ENCODE peak calls at places on chromosome 13, in four cellular contexts. One of them, this sample, is unnamed.

GRCh38 chr13:85590231-85590931 is 208.8 kb downstream of the SLITRK6 start:
- DNase-seq in upper lobe of left lung: no peak
- DNase-seq in ovary: no peak
- DNase-seq in tibial nerve: no peak
- DNase-seq in this sample: no peak

GRCh38 chr13:35198821-35199220 is 256.8 kb downstream of the NBEA start:
- DNase-seq in upper lobe of left lung: no peak
- DNase-seq in ovary: no peak
- DNase-seq in tibial nerve: no peak
- DNase-seq in this sample: no peak

GRCh38 chr13:25733696-25734435 is 317.9 kb downstream of the SHISA2 start:
- DNase-seq in upper lobe of left lung: no peak
- DNase-seq in ovary: no peak
- DNase-seq in tibial nerve: no peak
- DNase-seq in this sample: no peak

GRCh38 chr13:72341904-72342303 is 385.5 kb downstream of the MZT1 start:
- DNase-seq in upper lobe of left lung: no peak
- DNase-seq in ovary: no peak
- DNase-seq in tibial nerve: no peak
- DNase-seq in this sample: no peak

GRCh38 chr13:113145911-113146598 is 12.4 kb upstream of the PROZ start:
- DNase-seq in upper lobe of left lung: no peak
- DNase-seq in ovary: no peak
- DNase-seq in tibial nerve: no peak
- DNase-seq in this sample: no peak

GRCh38 chr13:113022391-113023216 is 53.6 kb downstream of the MCF2L start:
- DNase-seq in upper lobe of left lung: peak
- DNase-seq in ovary: no peak
- DNase-seq in tibial nerve: no peak
- DNase-seq in this sample: no peak

GRCh38 chr13:45833663-45834062 is 17.9 kb downstream of the SIAH3 start:
- DNase-seq in upper lobe of left lung: no peak
- DNase-seq in ovary: no peak
- DNase-seq in tibial nerve: no peak
- DNase-seq in this sample: no peak

GRCh38 chr13:60348097-60348496 is 48.9 kb upstream of the TDRD3 start:
- DNase-seq in upper lobe of left lung: no peak
- DNase-seq in ovary: no peak
- DNase-seq in tibial nerve: no peak
- DNase-seq in this sample: peak

GRCh38 chr13:87680298-87680697 is 9.1 kb downstream of the SLITRK5 start:
- DNase-seq in upper lobe of left lung: no peak
- DNase-seq in ovary: no peak
- DNase-seq in tibial nerve: no peak
- DNase-seq in this sample: no peak

GRCh38 chr13:91278888-91279287 is 68.6 kb upstream of the MIR17HG start:
- DNase-seq in upper lobe of left lung: no peak
- DNase-seq in ovary: no peak
- DNase-seq in tibial nerve: no peak
- DNase-seq in this sample: no peak

GRCh38 chr13:112447306-112447705 is 71.2 kb downstream of the SPACA7 start:
- DNase-seq in upper lobe of left lung: no peak
- DNase-seq in ovary: no peak
- DNase-seq in tibial nerve: no peak
- DNase-seq in this sample: peak

GRCh38 chr13:106262886-106263285 is 272.6 kb downstream of the EFNB2 start:
- DNase-seq in upper lobe of left lung: no peak
- DNase-seq in ovary: no peak
- DNase-seq in tibial nerve: no peak
- DNase-seq in this sample: no peak

GRCh38 chr13:50124536-50125305 is 109.5 kb downstream of the KCNRG start:
- DNase-seq in upper lobe of left lung: peak
- DNase-seq in ovary: peak
- DNase-seq in tibial nerve: peak
- DNase-seq in this sample: peak

GRCh38 chr13:73661687-73662425 is 472.3 kb downstream of the KLF12 start:
- DNase-seq in upper lobe of left lung: no peak
- DNase-seq in ovary: no peak
- DNase-seq in tibial nerve: no peak
- DNase-seq in this sample: no peak

GRCh38 chr13:113495494-113496251 is 5.2 kb upstream of the DCUN1D2 start:
- DNase-seq in upper lobe of left lung: peak
- DNase-seq in ovary: no peak
- DNase-seq in tibial nerve: no peak
- DNase-seq in this sample: no peak

GRCh38 chr13:34751492-34751891 is 190.6 kb upstream of the NBEA start:
- DNase-seq in upper lobe of left lung: no peak
- DNase-seq in ovary: no peak
- DNase-seq in tibial nerve: no peak
- DNase-seq in this sample: no peak

GRCh38 chr13:36207672-36208071 is 6.7 kb downstream of the SOHLH2 start:
- DNase-seq in upper lobe of left lung: no peak
- DNase-seq in ovary: no peak
- DNase-seq in tibial nerve: no peak
- DNase-seq in this sample: no peak

GRCh38 chr13:52449323-52450011 is 967 bp downstream of the VPS36 start:
- DNase-seq in upper lobe of left lung: no peak
- DNase-seq in ovary: no peak
- DNase-seq in tibial nerve: no peak
- DNase-seq in this sample: no peak

GRCh38 chr13:31427151-31427867 is 227.5 kb downstream of the B3GLCT start:
- DNase-seq in upper lobe of left lung: no peak
- DNase-seq in ovary: no peak
- DNase-seq in tibial nerve: no peak
- DNase-seq in this sample: no peak

GRCh38 chr13:110244096-110244830 is 62.7 kb downstream of the COL4A1 start:
- DNase-seq in upper lobe of left lung: no peak
- DNase-seq in ovary: no peak
- DNase-seq in tibial nerve: no peak
- DNase-seq in this sample: no peak

GRCh38 chr13:30963794-30964193 is 31.3 kb downstream of the TEX26 start:
- DNase-seq in upper lobe of left lung: no peak
- DNase-seq in ovary: no peak
- DNase-seq in tibial nerve: no peak
- DNase-seq in this sample: peak

GRCh38 chr13:32036762-32037161 is 5.2 kb downstream of the FRY start:
- DNase-seq in upper lobe of left lung: no peak
- DNase-seq in ovary: no peak
- DNase-seq in tibial nerve: no peak
- DNase-seq in this sample: no peak

DNA sequence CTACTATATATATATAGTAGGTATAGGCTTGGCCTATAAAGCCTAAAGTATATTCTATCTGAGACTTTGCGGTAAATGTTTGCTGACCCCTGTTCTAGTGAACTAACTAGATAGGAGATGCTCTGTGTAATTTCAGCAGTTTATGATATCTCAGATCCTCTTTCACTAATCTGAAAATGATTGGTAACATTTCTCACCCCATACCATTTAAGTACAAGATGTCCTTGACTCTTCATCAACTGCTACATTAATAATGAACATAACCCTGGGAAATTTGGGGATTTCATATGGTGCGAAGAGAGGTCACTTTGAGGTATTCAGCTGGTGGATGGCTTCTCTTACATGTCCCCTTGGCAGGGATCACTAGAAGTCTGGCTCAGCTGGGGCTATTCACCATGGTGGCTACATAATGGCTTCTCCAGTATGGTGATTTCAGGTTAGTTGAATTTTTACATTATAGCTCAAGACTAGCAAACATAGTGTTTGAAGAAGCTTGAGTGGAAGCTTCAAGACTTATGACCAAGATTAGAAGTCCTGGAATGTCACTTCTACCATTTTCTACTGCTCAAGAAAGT is 103.6 kb upstream of the MYCBP2 start:
- DNase-seq in upper lobe of left lung: no peak
- DNase-seq in ovary: no peak
- DNase-seq in tibial nerve: no peak
- DNase-seq in this sample: no peak
- TF ChIP-seq POLR2A in upper lobe of left lung: no peak
- TF ChIP-seq POLR2A in ovary: no peak
- TF ChIP-seq POLR2A in tibial nerve: no peak
- TF ChIP-seq POLR2A in this sample: no peak

GRCh38 chr13:108915634-108916497 is 286.5 kb downstream of the MYO16 start:
- DNase-seq in upper lobe of left lung: no peak
- DNase-seq in ovary: peak
- DNase-seq in tibial nerve: peak
- DNase-seq in this sample: peak
- TF ChIP-seq POLR2A in upper lobe of left lung: no peak
- TF ChIP-seq POLR2A in ovary: no peak
- TF ChIP-seq POLR2A in tibial nerve: peak
- TF ChIP-seq POLR2A in this sample: no peak

DNA sequence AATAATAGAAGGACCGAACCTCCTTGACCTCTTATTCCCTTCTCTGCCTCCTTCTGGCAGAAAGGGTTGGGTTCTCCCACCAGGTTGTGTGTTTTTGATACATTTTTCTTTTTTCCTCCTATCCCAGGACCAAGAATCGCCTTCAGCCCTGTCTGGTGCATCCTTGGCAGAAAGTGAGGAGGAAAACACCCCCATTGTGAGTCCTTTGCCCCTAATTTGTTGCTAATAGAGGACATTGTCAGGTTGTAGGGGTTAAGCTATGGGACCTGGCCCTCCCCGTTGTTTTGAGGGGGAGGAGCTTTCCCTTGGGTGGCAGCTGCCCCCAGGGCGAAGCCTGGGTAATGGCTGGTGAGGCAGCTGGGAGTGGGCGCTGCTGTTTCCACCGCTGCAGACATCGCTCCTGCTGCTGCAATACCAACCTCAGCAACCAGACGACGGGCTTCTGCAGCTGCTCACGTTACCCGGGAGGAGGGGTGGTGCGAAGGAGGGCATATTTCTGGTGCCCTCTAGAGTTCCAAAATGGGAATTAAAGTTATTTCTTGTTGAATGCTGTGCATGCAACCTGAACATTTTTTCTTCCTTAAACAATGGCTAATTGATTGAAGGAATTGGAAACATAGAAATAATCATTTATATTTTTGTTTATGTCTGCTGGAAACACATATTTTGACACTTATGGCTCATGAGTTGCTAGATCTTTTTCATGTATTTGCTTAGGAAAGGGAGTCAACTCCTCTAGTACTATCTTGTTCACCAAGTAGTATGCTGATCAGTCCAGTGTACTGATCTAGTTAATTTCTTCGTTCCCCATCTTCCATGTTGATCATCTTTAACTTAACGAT is 1.5 kb downstream of the ZMYM2 start:
- DNase-seq in upper lobe of left lung: peak
- DNase-seq in ovary: peak
- DNase-seq in tibial nerve: peak
- DNase-seq in this sample: peak
- TF ChIP-seq POLR2A in upper lobe of left lung: no peak
- TF ChIP-seq POLR2A in ovary: peak
- TF ChIP-seq POLR2A in tibial nerve: peak
- TF ChIP-seq POLR2A in this sample: no peak

GRCh38 chr13:27359203-27359821 is 65.1 kb upstream of the GTF3A start:
- DNase-seq in upper lobe of left lung: no peak
- DNase-seq in ovary: peak
- DNase-seq in tibial nerve: no peak
- DNase-seq in this sample: peak
- TF ChIP-seq POLR2A in upper lobe of left lung: no peak
- TF ChIP-seq POLR2A in ovary: no peak
- TF ChIP-seq POLR2A in tibial nerve: no peak
- TF ChIP-seq POLR2A in this sample: no peak

GRCh38 chr13:75787249-75787940 is 151.3 kb downstream of the LMO7 start:
- DNase-seq in upper lobe of left lung: no peak
- DNase-seq in ovary: no peak
- DNase-seq in tibial nerve: no peak
- DNase-seq in this sample: no peak
- TF ChIP-seq POLR2A in upper lobe of left lung: no peak
- TF ChIP-seq POLR2A in ovary: no peak
- TF ChIP-seq POLR2A in tibial nerve: no peak
- TF ChIP-seq POLR2A in this sample: no peak

GRCh38 chr13:40986328-40986856 is 32.7 kb downstream of the ELF1 start:
- DNase-seq in upper lobe of left lung: no peak
- DNase-seq in ovary: no peak
- DNase-seq in tibial nerve: no peak
- DNase-seq in this sample: no peak
- TF ChIP-seq POLR2A in upper lobe of left lung: no peak
- TF ChIP-seq POLR2A in ovary: no peak
- TF ChIP-seq POLR2A in tibial nerve: no peak
- TF ChIP-seq POLR2A in this sample: no peak

DNA sequence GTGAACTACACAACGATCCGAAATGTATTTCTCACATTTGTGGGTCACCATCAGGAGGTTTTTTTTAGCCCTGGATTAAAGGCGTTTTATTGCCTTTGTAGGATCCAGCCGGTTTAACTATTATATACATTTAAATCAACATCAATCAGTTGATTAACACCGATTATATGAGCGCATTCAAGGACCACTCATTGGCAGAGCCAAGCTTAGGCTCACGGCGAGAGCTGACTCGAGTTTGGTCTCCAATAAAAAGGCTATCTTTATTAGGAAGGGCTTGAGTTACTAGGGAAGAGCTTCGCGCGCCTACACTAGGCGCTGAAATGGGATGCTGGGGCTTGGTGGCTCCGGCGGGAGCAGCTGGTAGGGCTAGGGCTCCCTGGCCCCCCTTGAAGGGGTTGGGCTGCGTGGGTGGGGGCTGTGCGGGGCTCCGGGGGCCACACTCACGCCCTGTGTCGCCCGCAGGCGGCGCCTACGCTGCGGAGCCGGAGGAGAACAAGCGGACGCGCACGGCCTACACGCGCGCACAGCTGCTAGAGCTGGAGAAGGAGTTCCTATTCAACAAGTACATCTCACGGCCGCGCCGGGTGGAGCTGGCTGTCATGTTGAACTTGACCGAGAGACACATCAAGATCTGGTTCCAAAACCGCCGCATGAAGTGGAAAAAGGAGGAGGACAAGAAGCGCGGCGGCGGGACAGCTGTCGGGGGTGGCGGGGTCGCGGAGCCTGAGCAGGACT is 4.2 kb downstream of the PDX1 start:
- DNase-seq in upper lobe of left lung: peak
- DNase-seq in ovary: no peak
- DNase-seq in tibial nerve: no peak
- DNase-seq in this sample: no peak
- TF ChIP-seq POLR2A in upper lobe of left lung: no peak
- TF ChIP-seq POLR2A in ovary: no peak
- TF ChIP-seq POLR2A in tibial nerve: no peak
- TF ChIP-seq POLR2A in this sample: no peak

GRCh38 chr13:29125934-29126424 is 305.8 kb downstream of the MTUS2 start:
- DNase-seq in upper lobe of left lung: no peak
- DNase-seq in ovary: no peak
- DNase-seq in tibial nerve: no peak
- DNase-seq in this sample: no peak
- TF ChIP-seq POLR2A in upper lobe of left lung: no peak
- TF ChIP-seq POLR2A in ovary: no peak
- TF ChIP-seq POLR2A in tibial nerve: no peak
- TF ChIP-seq POLR2A in this sample: no peak

DNA sequence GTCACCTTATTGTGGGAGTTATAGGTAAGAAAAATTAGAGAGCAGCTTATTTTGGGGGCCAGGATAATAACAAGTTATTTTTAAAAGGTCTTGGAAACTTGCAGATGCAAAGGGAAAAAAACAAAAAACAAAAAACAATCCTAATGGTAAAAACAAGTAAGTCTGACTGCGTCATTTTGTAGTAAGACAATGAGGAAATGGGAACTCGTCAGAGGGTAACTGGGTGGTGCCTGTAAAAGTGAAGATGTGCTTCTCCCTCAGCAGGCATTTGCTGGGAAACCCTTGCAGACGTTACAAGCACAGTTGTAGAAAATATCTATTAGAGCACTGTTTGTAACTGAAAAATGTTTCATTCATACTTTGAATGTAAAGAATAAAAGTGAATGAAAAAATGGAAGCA is 2.2 kb upstream of the TNFSF13B start:
- DNase-seq in upper lobe of left lung: no peak
- DNase-seq in ovary: no peak
- DNase-seq in tibial nerve: no peak
- DNase-seq in this sample: no peak
- TF ChIP-seq POLR2A in upper lobe of left lung: no peak
- TF ChIP-seq POLR2A in ovary: no peak
- TF ChIP-seq POLR2A in tibial nerve: no peak
- TF ChIP-seq POLR2A in this sample: no peak

GRCh38 chr13:27037571-27037970 is 134.0 kb downstream of the USP12 start:
- DNase-seq in upper lobe of left lung: no peak
- DNase-seq in ovary: no peak
- DNase-seq in tibial nerve: no peak
- DNase-seq in this sample: no peak
- TF ChIP-seq POLR2A in upper lobe of left lung: no peak
- TF ChIP-seq POLR2A in ovary: no peak
- TF ChIP-seq POLR2A in tibial nerve: no peak
- TF ChIP-seq POLR2A in this sample: no peak

This sample was measured in stomach.